ENCODE peak calls at places on chromosomes 5 and 9, in six cellular contexts. U is IMR-90; B is amygdala; K is heart right ventricle; A is stimulated activated CD8-positive, alpha-beta memory T cell treated with anti-CD3 and anti-CD28 coated beads, Interleukin-7, amount 100 ng/mL, for 24 hours; Z is Ammon's horn. J is an unnamed sample.

GRCh38 chr9:128551652-128552152 is 685 bp upstream of the SPTAN1 start:
- DNase-seq in U (no peak), B (no peak), K (no peak), A (no peak), Z (no peak), J (no peak)

GRCh38 chr5:37554938-37555337 is 175.8 kb downstream of the WDR70 start:
- DNase-seq in U (no peak), B (no peak), K (no peak), A (no peak), Z (no peak), J (no peak)

GRCh38 chr5:78647838-78648358 is 674 bp downstream of the LHFPL2 start:
- DNase-seq in U (peak), B (peak), K (peak), A (no peak), Z (peak), J (no peak)

GRCh38 chr5:152649609-152650008 is 244.5 kb upstream of the NMUR2 start:
- DNase-seq in U (no peak), B (no peak), K (no peak), A (no peak), Z (no peak), J (no peak)

GRCh38 chr9:68560131-68560844 is 19.6 kb upstream of the TMEM252 start:
- DNase-seq in U (peak), B (no peak), K (peak), A (peak), Z (no peak), J (peak)

GRCh38 chr5:81393783-81394718 is at the start of gene ACOT12:
- DNase-seq in U (peak), B (peak), K (no peak), A (no peak), Z (peak), J (no peak)

GRCh38 chr5:42858709-42859108 is 47.0 kb upstream of the SELENOP start:
- DNase-seq in U (no peak), B (peak), K (no peak), A (no peak), Z (peak), J (no peak)

GRCh38 chr5:136924490-136924889 is 559.1 kb upstream of the TRPC7 start:
- DNase-seq in U (no peak), B (no peak), K (no peak), A (no peak), Z (no peak), J (no peak)

GRCh38 chr5:157108961-157109360 is at the start of gene HAVCR2:
- DNase-seq in U (no peak), B (no peak), K (no peak), A (no peak), Z (peak), J (peak)

GRCh38 chr9:96294146-96294545 is 7.8 kb downstream of the HSD17B3 start:
- DNase-seq in U (no peak), B (no peak), K (no peak), A (no peak), Z (no peak), J (no peak)

GRCh38 chr5:135680713-135681112 is 101.9 kb upstream of the CXCL14 start:
- DNase-seq in U (no peak), B (no peak), K (no peak), A (no peak), Z (no peak), J (no peak)

GRCh38 chr5:83714780-83715179 is 5.9 kb downstream of the HAPLN1 start:
- DNase-seq in U (no peak), B (no peak), K (no peak), A (no peak), Z (no peak), J (no peak)

GRCh38 chr5:9197881-9198260 is 348.0 kb downstream of the SEMA5A start:
- DNase-seq in U (peak), B (no peak), K (no peak), A (no peak), Z (no peak), J (no peak)

GRCh38 chr9:121029469-121029868 is 20.6 kb downstream of the C5 start:
- DNase-seq in U (no peak), B (no peak), K (no peak), A (no peak), Z (no peak), J (no peak)

GRCh38 chr9:136267261-136268111 is 21.9 kb upstream of the QSOX2 start:
- DNase-seq in U (peak), B (peak), K (peak), A (peak), Z (peak), J (peak)

GRCh38 chr9:134677743-134678142 is 36.1 kb downstream of the COL5A1 start:
- DNase-seq in U (no peak), B (no peak), K (no peak), A (no peak), Z (no peak), J (no peak)

GRCh38 chr9:73782166-73782565 is 630.5 kb downstream of the ANXA1 start:
- DNase-seq in U (no peak), B (no peak), K (no peak), A (no peak), Z (no peak), J (no peak)

GRCh38 chr9:122118343-122119165 is 25.4 kb upstream of the TTLL11 start:
- DNase-seq in U (peak), B (no peak), K (no peak), A (no peak), Z (no peak), J (no peak)

J was measured in CD4-positive, alpha-beta T cell.